ENCODE peak calls at places on chromosomes 2 and 18, in four cellular contexts. Z is IMR-90; W is CD8-positive, alpha-beta T cell; D is Peyer's patch. P is an unnamed sample.
A peak's percentile ranks its signal among the peaks of the same experiment; 100 is the strongest.

GRCh38 chr2:68043719-68044498 is 18.9 kb downstream of the C1D start:
- DNase-seq in W (no peak), D (no peak), Z (peak; percentile 87), P (no peak)

GRCh38 chr18:43819397-43819796 is 542.1 kb upstream of the SYT4 start:
- DNase-seq in D (no peak), Z (no peak), W (no peak), P (no peak)

GRCh38 chr2:160087854-160088745 is 25.7 kb upstream of the PLA2R1 start:
- DNase-seq in W (no peak), Z (peak; percentile 25), D (no peak), P (no peak)

GRCh38 chr2:2812117-2812516 is 481.0 kb upstream of the MYT1L start:
- DNase-seq in Z (no peak), W (no peak), D (no peak), P (no peak)

GRCh38 chr2:1324884-1325283 is 88.4 kb upstream of the TPO start:
- DNase-seq in W (no peak), D (no peak), Z (no peak), P (no peak)

GRCh38 chr2:130957920-130958319 is 121.2 kb downstream of the ARHGEF4 start:
- DNase-seq in D (no peak), Z (no peak), W (no peak), P (no peak)

GRCh38 chr2:4675295-4675694 is 971.9 kb downstream of the DCDC2C start:
- DNase-seq in W (no peak), Z (no peak), D (no peak), P (no peak)

GRCh38 chr2:148616696-148617095 is 27.9 kb upstream of the EPC2 start:
- DNase-seq in Z (no peak), D (no peak), W (no peak), P (no peak)

GRCh38 chr2:229713371-229714079 is 830 bp downstream of the DNER start:
- DNase-seq in D (no peak), Z (no peak), W (no peak), P (no peak)

GRCh38 chr2:58540680-58541079 is 299.6 kb upstream of the FANCL start:
- DNase-seq in W (no peak), Z (no peak), D (no peak), P (no peak)

GRCh38 chr2:36965751-36966369 is 476 bp downstream of the STRN start:
- DNase-seq in D (peak; percentile 67), Z (no peak), W (peak; percentile 26), P (no peak)

GRCh38 chr2:105410554-105410953 is 11.7 kb upstream of the FHL2 start:
- DNase-seq in D (no peak), Z (peak; percentile 62), W (no peak), P (no peak)

GRCh38 chr18:10274327-10274726 is 180.1 kb upstream of the APCDD1 start:
- DNase-seq in D (no peak), W (no peak), Z (peak; percentile 38), P (no peak)

GRCh38 chr18:58660915-58661314 is 10.3 kb upstream of the MALT1 start:
- DNase-seq in D (no peak), W (no peak), Z (no peak), P (no peak)

GRCh38 chr2:227442639-227443038 is 29.3 kb upstream of the AGFG1 start:
- DNase-seq in W (no peak), Z (no peak), D (no peak), P (no peak)

GRCh38 chr2:66428986-66429612 is 5.8 kb upstream of the MEIS1 start:
- DNase-seq in Z (peak; percentile 79), W (no peak), D (no peak), P (no peak)

GRCh38 chr18:13500227-13500865 is 226.0 kb downstream of the FAM210A start:
- DNase-seq in Z (peak; percentile 57), D (no peak), W (no peak), P (no peak)

GRCh38 chr18:35745814-35746213 is 164.3 kb downstream of the GALNT1 start:
- DNase-seq in W (no peak), Z (no peak), D (no peak), P (no peak)

GRCh38 chr2:200944467-200945394 is 18.7 kb downstream of the ORC2 start:
- DNase-seq in D (peak; percentile 81), Z (peak; percentile 94), W (no peak), P (no peak)

GRCh38 chr2:15610430-15610952 is 18.8 kb downstream of the DDX1 start:
- DNase-seq in W (no peak), D (no peak), Z (no peak), P (no peak)

GRCh38 chr2:198763793-198764192 is 693.9 kb downstream of the SATB2 start:
- DNase-seq in W (no peak), D (no peak), Z (no peak), P (no peak)

GRCh38 chr2:217138284-217138683 is 278.4 kb upstream of the TNP1 start:
- DNase-seq in Z (no peak), W (no peak), D (no peak), P (no peak)

DNA sequence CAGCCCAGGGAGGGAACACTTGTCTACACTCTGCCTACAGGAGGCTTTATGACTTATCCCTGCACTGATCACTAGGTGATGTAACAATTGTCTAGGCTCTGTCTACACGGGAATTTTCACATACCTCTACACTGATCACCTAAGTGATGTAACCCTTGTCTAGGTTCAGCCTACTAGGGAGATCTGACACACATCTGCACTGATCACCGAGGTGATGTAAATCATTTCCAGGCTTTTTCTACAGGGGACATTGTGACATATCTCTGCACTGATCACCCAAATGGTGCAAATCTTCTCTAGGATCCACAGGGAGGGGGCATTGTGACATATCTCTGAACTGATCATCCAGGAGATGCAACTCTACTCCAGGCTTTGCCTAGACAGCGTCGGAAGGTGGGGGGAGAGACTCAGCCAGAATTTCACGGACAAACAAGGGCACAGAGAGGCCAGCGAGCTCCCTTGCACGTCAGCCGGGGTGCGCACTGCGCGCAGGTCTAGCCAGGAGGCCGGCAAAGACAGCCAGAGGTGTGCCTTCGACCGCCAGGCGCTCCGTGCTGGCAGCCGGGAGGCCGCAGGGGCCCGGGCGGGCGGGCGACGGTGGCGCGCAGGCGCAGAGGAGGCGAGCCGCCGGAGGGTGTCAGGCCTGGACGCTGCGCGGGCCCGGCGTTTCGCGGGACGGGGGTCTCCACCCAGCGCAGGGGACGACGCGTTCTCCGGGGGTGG is 46.9 kb upstream of the USP14 start:
- DNase-seq in D (peak; percentile 69), W (peak; percentile 66), Z (peak; percentile 40), P (peak; percentile 78)
- H3K4me3 ChIP-seq in D (peak overlapping the region; percentile 45), W (no peak overlapping the region), Z (peak overlapping the region; percentile 46), P (peak overlapping the region; percentile 66)

GRCh38 chr2:188227713-188228112 is 64.0 kb upstream of the GULP1 start:
- DNase-seq in W (no peak), D (no peak), Z (no peak), P (no peak)
- H3K27me3 ChIP-seq in W (no peaks in the 10 kb centered on the region), D (no peaks in the 10 kb centered on the region), Z (no peaks in the 10 kb centered on the region), P (no peaks in the 10 kb centered on the region)

DNA sequence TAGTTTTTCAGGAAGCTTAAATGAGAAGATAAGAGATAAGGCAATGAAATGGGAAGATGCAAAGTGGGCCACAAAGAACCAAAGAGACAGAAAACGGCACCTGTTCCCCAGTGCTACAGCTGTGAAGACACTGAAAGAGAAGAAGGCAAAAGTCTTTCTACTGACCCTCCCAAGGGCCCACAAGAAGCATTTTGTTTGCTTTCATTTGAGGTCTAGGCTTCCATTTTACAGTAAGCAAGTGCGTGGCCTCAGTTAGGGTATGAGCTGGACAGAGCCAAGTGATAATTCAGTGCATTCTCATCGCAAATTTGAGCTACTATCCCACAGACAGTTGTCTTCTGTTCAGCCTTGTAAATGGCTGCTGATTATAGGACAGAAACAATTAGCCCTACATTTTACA is 53.4 kb upstream of the STK17B start:
- DNase-seq in Z (no peak), D (no peak), W (no peak), P (no peak)
- H3K27ac ChIP-seq in Z (no peak overlapping the region), D (no peak overlapping the region), W (no peak overlapping the region), P (no peak overlapping the region)

GRCh38 chr2:84879595-84880394 is 1.1 kb downstream of the TRABD2A start:
- DNase-seq in W (no peak), Z (no peak), D (peak; percentile 75), P (no peak)

GRCh38 chr2:84881581-84882414 is 914 bp upstream of the TRABD2A start:
- DNase-seq in Z (peak; percentile 85), W (peak; percentile 84), D (peak; percentile 96), P (peak; percentile 76)

GRCh38 chr2:84880645-84881521 is at the start of gene TRABD2A:
- DNase-seq in W (peak; percentile 31), Z (peak; percentile 71), D (peak; percentile 68), P (peak; percentile 47)

GRCh38 chr2:84878896-84879594 is 1.8 kb downstream of the TRABD2A start:
- DNase-seq in Z (peak; percentile 48), D (no peak), W (no peak), P (no peak)

GRCh38 chr2:84880395-84880644 is 564 bp downstream of the TRABD2A start:
- DNase-seq in Z (no peak), D (no peak), W (no peak), P (peak; percentile 37)
- H3K4me3 ChIP-seq in Z (peak overlapping the region; percentile 91), D (peak overlapping the region; percentile 63), W (peak overlapping the region; percentile 80), P (peak overlapping the region; percentile 68)

DNA sequence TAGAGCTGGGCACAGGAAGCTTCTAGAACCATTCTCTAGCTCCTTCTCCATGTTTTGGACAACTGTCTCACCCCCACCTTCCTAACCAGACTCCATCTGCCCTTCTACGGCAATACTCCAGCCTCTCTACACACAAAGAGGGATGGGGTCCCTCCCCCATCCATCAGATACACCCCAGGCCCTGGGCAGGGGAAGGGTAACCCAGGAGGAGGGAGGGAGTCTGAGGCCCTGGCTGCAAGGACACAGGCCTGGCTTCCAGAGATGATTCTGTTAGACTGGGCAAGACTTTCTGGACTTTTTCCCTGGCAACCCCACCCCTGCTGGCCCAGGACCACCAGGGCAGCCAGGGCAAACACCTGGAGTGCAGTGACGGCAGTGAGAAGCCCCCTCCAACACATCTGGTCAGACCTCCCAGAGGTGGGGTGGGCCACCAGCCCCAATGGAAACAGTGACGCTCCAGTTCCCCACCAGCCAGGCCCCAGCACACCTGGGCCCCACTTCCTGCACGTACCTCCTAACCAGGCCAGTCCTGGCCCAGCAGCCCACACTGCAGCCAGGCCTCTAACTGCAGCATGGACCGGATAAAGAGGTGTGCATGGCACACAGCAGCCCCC is 6.5 kb downstream of the CYP26B1 start:
- DNase-seq in W (no peak), D (peak; percentile 33), Z (no peak), P (no peak)
- H3K27me3 ChIP-seq in W (peaks cover 13% of the 10 kb centered on the region), D (no peaks in the 10 kb centered on the region), Z (peaks cover 57% of the 10 kb centered on the region), P (peaks cover 9% of the 10 kb centered on the region)

DNA sequence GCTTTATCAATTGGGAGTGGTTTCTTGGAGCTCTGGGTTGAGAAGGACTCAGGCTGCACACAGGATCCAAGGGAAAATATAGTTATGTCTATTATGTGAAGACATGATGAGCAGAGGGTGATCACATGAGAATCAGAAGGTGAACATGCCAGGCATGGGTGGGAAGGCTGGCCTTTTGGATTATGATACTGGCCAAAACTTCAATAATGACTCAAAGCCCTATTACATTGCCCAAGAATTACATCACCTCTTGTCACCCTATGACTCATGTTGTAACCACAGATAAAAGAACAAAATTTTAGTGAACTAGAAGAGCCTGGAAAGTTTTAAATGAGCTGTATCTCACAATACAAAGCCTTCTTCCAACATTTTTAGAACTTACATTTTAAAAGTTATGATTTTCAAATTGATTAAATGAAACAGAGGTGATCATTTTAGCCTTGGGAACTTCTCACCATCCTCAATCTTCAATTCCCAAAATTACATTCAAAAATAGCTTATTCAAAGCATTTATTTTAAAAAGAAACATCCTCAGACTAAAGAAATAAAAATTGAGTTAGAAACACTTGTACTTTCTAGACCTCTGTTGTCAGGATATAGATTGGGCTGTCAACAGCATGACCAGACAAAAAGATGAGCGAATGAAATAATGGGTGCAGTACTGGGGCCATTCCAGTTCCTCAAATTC is 428.3 kb downstream of the MBD2 start:
- DNase-seq in Z (peak; percentile 1), W (no peak), D (no peak), P (no peak)
- H3K27ac ChIP-seq in Z (no peak overlapping the region), W (no peak overlapping the region), D (no peak overlapping the region), P (no peak overlapping the region)

GRCh38 chr2:30684996-30685395 is 122.2 kb downstream of the CAPN13 start:
- DNase-seq in D (no peak), Z (no peak), W (no peak), P (no peak)
- H3K4me3 ChIP-seq in D (no peak overlapping the region), Z (no peak overlapping the region), W (no peak overlapping the region), P (no peak overlapping the region)